ENCODE peak calls at places on chromosome X, in eight cellular contexts. One of them, this sample, is unnamed.

GRCh38 chrX:54920610-54921426 is at the start of gene TRO:
- DNase-seq in vagina: peak
- DNase-seq in psoas muscle: no peak
- DNase-seq in SK-N-SH: peak
- DNase-seq in endodermal cell: peak
- DNase-seq in spleen: no peak
- DNase-seq in body of pancreas: no peak
- DNase-seq in fibroblast of villous mesenchyme: no peak
- DNase-seq in this sample: no peak

GRCh38 chrX:48505481-48505880 is 3.3 kb upstream of the PORCN start:
- DNase-seq in vagina: no peak
- DNase-seq in psoas muscle: no peak
- DNase-seq in SK-N-SH: no peak
- DNase-seq in endodermal cell: no peak
- DNase-seq in spleen: no peak
- DNase-seq in body of pancreas: peak
- DNase-seq in fibroblast of villous mesenchyme: no peak
- DNase-seq in this sample: no peak

GRCh38 chrX:24241822-24242648 is 71.8 kb downstream of the SUPT20HL2 start:
- DNase-seq in vagina: no peak
- DNase-seq in psoas muscle: no peak
- DNase-seq in SK-N-SH: peak
- DNase-seq in endodermal cell: peak
- DNase-seq in spleen: no peak
- DNase-seq in body of pancreas: peak
- DNase-seq in fibroblast of villous mesenchyme: peak
- DNase-seq in this sample: peak

GRCh38 chrX:47586043-47586787 is 4.0 kb downstream of the TIMP1 start:
- DNase-seq in vagina: no peak
- DNase-seq in psoas muscle: no peak
- DNase-seq in SK-N-SH: no peak
- DNase-seq in endodermal cell: no peak
- DNase-seq in spleen: no peak
- DNase-seq in body of pancreas: no peak
- DNase-seq in fibroblast of villous mesenchyme: no peak
- DNase-seq in this sample: no peak

GRCh38 chrX:123736333-123736921 is 3.6 kb upstream of the THOC2 start:
- DNase-seq in vagina: no peak
- DNase-seq in psoas muscle: no peak
- DNase-seq in SK-N-SH: peak
- DNase-seq in endodermal cell: no peak
- DNase-seq in spleen: no peak
- DNase-seq in body of pancreas: no peak
- DNase-seq in fibroblast of villous mesenchyme: peak
- DNase-seq in this sample: no peak

GRCh38 chrX:51332188-51332942 is at the start of gene NUDT10:
- DNase-seq in vagina: no peak
- DNase-seq in psoas muscle: peak
- DNase-seq in SK-N-SH: peak
- DNase-seq in endodermal cell: peak
- DNase-seq in spleen: peak
- DNase-seq in body of pancreas: peak
- DNase-seq in fibroblast of villous mesenchyme: peak
- DNase-seq in this sample: no peak

GRCh38 chrX:24956828-24957227 is 58.9 kb downstream of the ARX start:
- DNase-seq in vagina: no peak
- DNase-seq in psoas muscle: no peak
- DNase-seq in SK-N-SH: no peak
- DNase-seq in endodermal cell: no peak
- DNase-seq in spleen: no peak
- DNase-seq in body of pancreas: no peak
- DNase-seq in fibroblast of villous mesenchyme: peak
- DNase-seq in this sample: peak

GRCh38 chrX:104310084-104310483 is 55.4 kb upstream of the ESX1 start:
- DNase-seq in vagina: no peak
- DNase-seq in psoas muscle: no peak
- DNase-seq in SK-N-SH: peak
- DNase-seq in endodermal cell: no peak
- DNase-seq in spleen: no peak
- DNase-seq in body of pancreas: no peak
- DNase-seq in fibroblast of villous mesenchyme: peak
- DNase-seq in this sample: no peak

DNA sequence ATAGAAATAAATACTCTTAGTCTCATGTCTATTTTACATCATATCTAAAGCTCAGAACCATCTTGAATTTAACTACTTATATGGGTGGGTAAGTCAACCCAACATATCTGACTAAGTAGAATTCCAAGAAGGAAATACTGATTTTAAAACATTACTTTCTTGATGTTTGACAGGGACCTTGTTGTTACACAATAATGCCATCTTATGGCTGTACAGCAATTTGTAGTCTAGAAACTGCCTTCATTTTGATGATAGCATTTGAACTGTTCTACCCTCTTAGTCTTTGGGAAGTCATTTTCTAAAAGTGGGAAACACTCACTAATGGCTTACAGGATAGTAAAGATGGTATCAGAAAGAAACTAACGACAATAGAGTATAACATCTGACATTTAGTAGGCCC is 929.5 kb downstream of the DMD start:
- DNase-seq in vagina: no peak
- DNase-seq in psoas muscle: no peak
- DNase-seq in SK-N-SH: no peak
- DNase-seq in endodermal cell: no peak
- DNase-seq in spleen: no peak
- DNase-seq in body of pancreas: no peak
- DNase-seq in fibroblast of villous mesenchyme: no peak
- DNase-seq in this sample: no peak
- TF ChIP-seq CTCF in vagina: no peak
- TF ChIP-seq CTCF in psoas muscle: no peak
- TF ChIP-seq CTCF in SK-N-SH: no peak
- TF ChIP-seq CTCF in endodermal cell: no peak
- TF ChIP-seq CTCF in spleen: no peak
- TF ChIP-seq CTCF in body of pancreas: no peak
- TF ChIP-seq CTCF in fibroblast of villous mesenchyme: no peak
- TF ChIP-seq CTCF in this sample: no peak

DNA sequence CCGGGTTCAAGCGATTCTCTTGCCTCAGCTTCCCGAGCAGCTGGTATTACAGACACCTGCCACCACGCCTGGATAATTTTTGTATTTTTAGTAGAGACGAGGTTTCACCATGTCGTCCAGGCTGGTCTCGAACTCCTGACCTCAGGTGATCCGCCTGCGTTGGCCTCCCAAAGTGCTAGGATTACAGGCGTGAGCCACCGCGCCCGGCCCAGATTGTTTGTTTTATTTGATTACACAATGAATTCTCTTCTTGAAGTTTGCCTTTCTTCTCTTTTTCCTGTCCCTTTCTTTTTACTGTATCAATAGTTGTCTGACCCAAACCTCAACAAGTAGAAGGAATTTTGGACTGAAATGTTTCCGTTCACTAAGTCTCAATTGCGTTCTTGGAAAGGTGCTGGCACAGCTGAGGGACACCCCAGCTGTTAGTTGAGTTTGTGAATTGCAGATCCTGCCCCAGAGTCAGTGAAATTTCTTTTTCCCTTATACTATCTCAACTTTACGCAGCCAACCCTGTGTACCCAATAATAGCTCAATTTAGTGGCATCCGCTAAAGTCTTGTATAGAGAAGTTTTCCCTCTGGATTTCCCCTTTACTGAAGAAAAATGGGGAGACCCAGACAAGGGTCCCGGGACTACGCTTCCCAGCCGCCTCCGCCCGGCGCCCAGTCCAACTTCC is 639 bp upstream of the MTM1 start:
- DNase-seq in vagina: no peak
- DNase-seq in psoas muscle: no peak
- DNase-seq in SK-N-SH: no peak
- DNase-seq in endodermal cell: no peak
- DNase-seq in spleen: peak
- DNase-seq in body of pancreas: no peak
- DNase-seq in fibroblast of villous mesenchyme: no peak
- DNase-seq in this sample: no peak
- H3K4me3 ChIP-seq in vagina: no peak
- H3K4me3 ChIP-seq in psoas muscle: peak
- H3K4me3 ChIP-seq in SK-N-SH: no peak
- H3K4me3 ChIP-seq in endodermal cell: no peak
- H3K4me3 ChIP-seq in spleen: peak
- H3K4me3 ChIP-seq in body of pancreas: no peak
- H3K4me3 ChIP-seq in fibroblast of villous mesenchyme: peak
- H3K4me3 ChIP-seq in this sample: no peak

GRCh38 chrX:57453901-57454300 is 137.9 kb upstream of the ZXDB start:
- DNase-seq in vagina: no peak
- DNase-seq in psoas muscle: no peak
- DNase-seq in SK-N-SH: peak
- DNase-seq in endodermal cell: peak
- DNase-seq in spleen: no peak
- DNase-seq in body of pancreas: no peak
- DNase-seq in fibroblast of villous mesenchyme: peak
- DNase-seq in this sample: no peak
- TF ChIP-seq CTCF in vagina: no peak
- TF ChIP-seq CTCF in psoas muscle: peak
- TF ChIP-seq CTCF in SK-N-SH: peak
- TF ChIP-seq CTCF in endodermal cell: peak
- TF ChIP-seq CTCF in spleen: no peak
- TF ChIP-seq CTCF in body of pancreas: no peak
- TF ChIP-seq CTCF in fibroblast of villous mesenchyme: peak
- TF ChIP-seq CTCF in this sample: no peak

GRCh38 chrX:74419861-74420193 is 1.5 kb upstream of the SLC16A2 start:
- DNase-seq in vagina: no peak
- DNase-seq in psoas muscle: no peak
- DNase-seq in SK-N-SH: no peak
- DNase-seq in endodermal cell: no peak
- DNase-seq in spleen: no peak
- DNase-seq in body of pancreas: peak
- DNase-seq in fibroblast of villous mesenchyme: no peak
- DNase-seq in this sample: no peak

GRCh38 chrX:74420194-74421035 is 878 bp upstream of the SLC16A2 start:
- DNase-seq in vagina: no peak
- DNase-seq in psoas muscle: peak
- DNase-seq in SK-N-SH: peak
- DNase-seq in endodermal cell: peak
- DNase-seq in spleen: peak
- DNase-seq in body of pancreas: peak
- DNase-seq in fibroblast of villous mesenchyme: peak
- DNase-seq in this sample: peak

GRCh38 chrX:74422576-74423288 is 1.4 kb downstream of the SLC16A2 start:
- DNase-seq in vagina: no peak
- DNase-seq in psoas muscle: peak
- DNase-seq in SK-N-SH: peak
- DNase-seq in endodermal cell: peak
- DNase-seq in spleen: peak
- DNase-seq in body of pancreas: peak
- DNase-seq in fibroblast of villous mesenchyme: peak
- DNase-seq in this sample: peak

GRCh38 chrX:74422029-74422352 is 698 bp downstream of the SLC16A2 start:
- DNase-seq in vagina: no peak
- DNase-seq in psoas muscle: no peak
- DNase-seq in SK-N-SH: peak
- DNase-seq in endodermal cell: no peak
- DNase-seq in spleen: no peak
- DNase-seq in body of pancreas: no peak
- DNase-seq in fibroblast of villous mesenchyme: no peak
- DNase-seq in this sample: no peak

DNA sequence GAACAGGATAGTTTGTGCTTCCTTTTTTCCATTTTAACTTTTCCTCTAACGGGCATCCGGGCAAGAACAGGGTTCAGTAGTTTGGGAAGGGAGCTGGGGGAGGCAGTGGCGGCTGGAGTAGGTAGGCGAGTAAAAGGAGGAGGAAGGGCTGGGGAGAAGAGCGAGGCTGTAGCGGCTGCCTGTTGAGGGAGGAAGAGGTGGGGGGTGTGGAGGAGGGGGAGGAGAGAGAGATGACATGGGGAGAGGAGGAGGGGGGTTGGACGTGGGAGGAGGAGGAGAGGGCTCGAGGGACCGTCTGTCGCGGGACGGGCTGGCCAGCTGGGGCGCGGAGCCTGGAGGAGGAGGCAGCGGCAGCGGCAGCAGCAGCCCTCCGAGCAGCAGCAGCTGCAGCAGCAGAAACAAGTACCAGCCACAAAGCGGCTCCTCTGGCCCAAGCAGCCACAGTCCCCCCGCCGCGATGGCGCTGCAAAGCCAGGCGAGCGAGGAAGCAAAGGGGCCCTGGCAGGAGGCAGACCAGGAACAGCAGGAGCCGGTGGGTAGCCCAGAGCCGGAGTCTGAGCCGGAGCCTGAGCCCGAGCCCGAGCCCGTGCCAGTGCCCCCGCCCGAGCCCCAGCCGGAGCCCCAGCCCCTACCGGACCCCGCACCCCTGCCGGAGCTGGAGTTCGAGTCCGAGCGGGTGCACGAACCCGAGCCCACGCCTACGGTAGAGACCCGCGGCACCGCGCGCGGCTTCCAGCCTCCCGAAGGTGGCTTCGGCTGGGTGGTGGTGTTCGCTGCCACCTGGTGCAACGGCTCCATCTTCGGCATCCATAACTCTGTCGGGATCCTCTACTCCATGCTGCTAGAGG is at the start of gene SLC16A2:
- DNase-seq in vagina: no peak
- DNase-seq in psoas muscle: peak
- DNase-seq in SK-N-SH: peak
- DNase-seq in endodermal cell: peak
- DNase-seq in spleen: peak
- DNase-seq in body of pancreas: peak
- DNase-seq in fibroblast of villous mesenchyme: peak
- DNase-seq in this sample: peak
- H3K4me3 ChIP-seq in vagina: peak
- H3K4me3 ChIP-seq in psoas muscle: peak
- H3K4me3 ChIP-seq in SK-N-SH: peak
- H3K4me3 ChIP-seq in endodermal cell: peak
- H3K4me3 ChIP-seq in spleen: peak
- H3K4me3 ChIP-seq in body of pancreas: peak
- H3K4me3 ChIP-seq in fibroblast of villous mesenchyme: peak
- H3K4me3 ChIP-seq in this sample: peak

GRCh38 chrX:45767021-45767491 is 566.4 kb upstream of the DIPK2B start:
- DNase-seq in vagina: no peak
- DNase-seq in psoas muscle: no peak
- DNase-seq in SK-N-SH: no peak
- DNase-seq in endodermal cell: no peak
- DNase-seq in spleen: no peak
- DNase-seq in body of pancreas: no peak
- DNase-seq in fibroblast of villous mesenchyme: peak
- DNase-seq in this sample: no peak
- TF ChIP-seq CTCF in vagina: no peak
- TF ChIP-seq CTCF in psoas muscle: no peak
- TF ChIP-seq CTCF in SK-N-SH: peak
- TF ChIP-seq CTCF in endodermal cell: no peak
- TF ChIP-seq CTCF in spleen: no peak
- TF ChIP-seq CTCF in body of pancreas: no peak
- TF ChIP-seq CTCF in fibroblast of villous mesenchyme: no peak
- TF ChIP-seq CTCF in this sample: no peak